ENCODE peak calls at places on chromosomes 2 and 18, in nine cellular contexts. S is Panc1, B is pancreas, H is WERI-Rb-1, E is RWPE1, X is fibroblast of lung, L is right cardiac atrium, J is esophagus squamous epithelium, O is A549. R is an unnamed sample.

GRCh38 chr2:38653715-38654494 is 12.0 kb upstream of the GALM start:
- DNase-seq in S (no peak), X (peak), L (no peak), B (no peak), E (peak), J (no peak), H (no peak), O (no peak), R (peak)

GRCh38 chr18:22609642-22610041 is 191.9 kb upstream of the CTAGE1 start:
- DNase-seq in J (no peak), S (no peak), L (peak), B (peak), E (no peak), O (peak), H (no peak), X (peak), R (no peak)

GRCh38 chr2:162146906-162147305 is 5.1 kb downstream of the GCG start:
- DNase-seq in H (no peak), B (no peak), E (no peak), J (no peak), L (no peak), S (no peak), X (peak), O (no peak), R (no peak)

GRCh38 chr2:208046686-208047085 is 21.4 kb upstream of the PLEKHM3 start:
- DNase-seq in J (no peak), B (no peak), O (no peak), X (peak), H (no peak), E (no peak), S (no peak), L (no peak), R (no peak)

GRCh38 chr2:2655451-2655850 is 324.4 kb upstream of the MYT1L start:
- DNase-seq in O (no peak), E (no peak), X (no peak), L (no peak), J (no peak), S (no peak), H (no peak), B (no peak), R (no peak)

GRCh38 chr2:105297211-105297610 is 32.3 kb downstream of the TGFBRAP1 start:
- DNase-seq in B (no peak), O (no peak), E (no peak), J (no peak), L (no peak), H (no peak), S (no peak), X (no peak), R (no peak)

GRCh38 chr2:119283873-119284331 is 60.3 kb downstream of the STEAP3 start:
- DNase-seq in L (peak), J (no peak), X (peak), B (peak), S (no peak), O (no peak), E (peak), H (no peak), R (no peak)

GRCh38 chr18:56112013-56112749 is 524.2 kb upstream of the TCF4 start:
- DNase-seq in L (no peak), S (no peak), O (no peak), X (peak), J (no peak), B (no peak), E (no peak), H (no peak), R (no peak)

GRCh38 chr2:143787674-143788073 is 658.5 kb downstream of the ARHGAP15 start:
- DNase-seq in O (no peak), E (no peak), B (no peak), L (no peak), X (no peak), H (no peak), J (no peak), S (no peak), R (no peak)

GRCh38 chr18:49747876-49748275 is 65.5 kb downstream of the ACAA2 start:
- DNase-seq in S (no peak), L (no peak), H (no peak), J (no peak), B (no peak), X (peak), O (no peak), E (no peak), R (no peak)

GRCh38 chr18:53909668-53910067 is 314.8 kb downstream of the MBD2 start:
- DNase-seq in L (no peak), J (no peak), X (peak), H (peak), B (no peak), E (no peak), O (peak), S (no peak), R (no peak)

GRCh38 chr18:23452728-23453656 is at the start of gene RIOK3:
- DNase-seq in E (peak), S (peak), J (peak), O (peak), L (peak), X (peak), B (peak), H (peak), R (peak)

GRCh38 chr2:96893289-96894150 is 23.6 kb upstream of the SEMA4C start:
- DNase-seq in H (no peak), J (no peak), B (no peak), E (no peak), O (no peak), X (no peak), S (no peak), L (no peak), R (no peak)

GRCh38 chr18:41532344-41533086 is 422.5 kb upstream of the PIK3C3 start:
- DNase-seq in H (peak), X (no peak), S (no peak), L (no peak), J (no peak), E (no peak), O (no peak), B (no peak), R (no peak)

GRCh38 chr18:46152436-46152807 is 48.2 kb downstream of the HAUS1 start:
- DNase-seq in X (peak), S (peak), B (no peak), J (no peak), E (peak), O (no peak), H (peak), L (peak), R (no peak)

GRCh38 chr2:236171213-236172201 is 3.3 kb upstream of the GBX2 start:
- DNase-seq in X (no peak), H (no peak), B (no peak), J (no peak), S (no peak), L (no peak), E (no peak), O (no peak), R (no peak)

GRCh38 chr2:10946394-10946793 is 34.7 kb downstream of the KCNF1 start:
- DNase-seq in B (no peak), O (no peak), J (no peak), H (no peak), L (no peak), E (no peak), X (no peak), S (no peak), R (no peak)

GRCh38 chr2:86671304-86671981 is 47.8 kb upstream of the RNF103 start:
- DNase-seq in H (no peak), S (no peak), L (no peak), O (no peak), E (no peak), X (peak), B (peak), J (no peak), R (no peak)

GRCh38 chr2:23697676-23698075 is 229.2 kb downstream of the ATAD2B start:
- DNase-seq in S (no peak), L (no peak), O (no peak), B (no peak), J (no peak), E (no peak), X (peak), H (no peak), R (no peak)

GRCh38 chr18:45802814-45803492 is 22.5 kb upstream of the SIGLEC15 start:
- DNase-seq in E (peak), B (no peak), H (no peak), S (peak), O (peak), L (no peak), X (peak), J (no peak), R (no peak)

GRCh38 chr2:38230756-38231155 is 146.3 kb downstream of the ATL2 start:
- DNase-seq in E (no peak), L (no peak), H (no peak), S (no peak), B (no peak), O (no peak), X (no peak), J (no peak), R (no peak)

GRCh38 chr2:10097352-10098148 is 17.3 kb upstream of the CYS1 start:
- DNase-seq in L (peak), E (peak), H (peak), S (peak), B (peak), X (peak), O (peak), J (no peak), R (no peak)

GRCh38 chr2:16106619-16107018 is 166.3 kb downstream of the MYCN start:
- DNase-seq in J (no peak), E (no peak), L (no peak), H (no peak), O (no peak), X (no peak), B (no peak), S (no peak), R (no peak)

GRCh38 chr2:69017080-69017479 is 4.1 kb downstream of the ANTXR1 start:
- DNase-seq in E (no peak), S (no peak), J (no peak), L (no peak), X (peak), O (no peak), B (no peak), H (no peak), R (no peak)

GRCh38 chr2:119259296-119259860 is 35.7 kb downstream of the STEAP3 start:
- DNase-seq in B (no peak), O (no peak), H (no peak), J (no peak), X (no peak), S (no peak), E (no peak), L (no peak), R (no peak)

GRCh38 chr2:195573314-195573713 is 83.7 kb upstream of the SLC39A10 start:
- DNase-seq in O (no peak), S (no peak), E (no peak), H (no peak), X (no peak), L (no peak), B (no peak), J (no peak), R (no peak)

GRCh38 chr2:184312970-184313369 is 285.4 kb upstream of the ZNF804A start:
- DNase-seq in E (no peak), O (no peak), B (no peak), S (no peak), L (no peak), J (no peak), H (no peak), X (no peak), R (no peak)

GRCh38 chr2:12330916-12331315 is 385.8 kb upstream of the TRIB2 start:
- DNase-seq in L (no peak), E (peak), S (no peak), X (peak), H (no peak), B (no peak), J (no peak), O (no peak), R (no peak)

GRCh38 chr18:28357785-28358401 is 181.0 kb upstream of the CDH2 start:
- DNase-seq in S (no peak), B (no peak), E (no peak), L (no peak), X (no peak), H (peak), J (no peak), O (no peak), R (no peak)

GRCh38 chr2:37415128-37415817 is 70.8 kb downstream of the QPCT start:
- DNase-seq in O (no peak), H (peak), X (peak), L (no peak), S (no peak), B (no peak), J (no peak), E (no peak), R (no peak)

GRCh38 chr2:40957508-40957907 is 505.6 kb upstream of the SLC8A1 start:
- DNase-seq in X (no peak), E (no peak), B (no peak), S (no peak), H (no peak), O (no peak), L (peak), J (no peak), R (no peak)

GRCh38 chr2:40955635-40956034 is 503.7 kb upstream of the SLC8A1 start:
- DNase-seq in E (no peak), J (no peak), B (no peak), O (no peak), H (no peak), L (no peak), S (no peak), X (no peak), R (no peak)

GRCh38 chr2:40955042-40955441 is 503.2 kb upstream of the SLC8A1 start:
- DNase-seq in H (no peak), O (no peak), E (no peak), L (no peak), B (no peak), X (no peak), S (no peak), J (no peak), R (no peak)

GRCh38 chr2:40953341-40953740 is 501.5 kb upstream of the SLC8A1 start:
- DNase-seq in X (no peak), E (no peak), B (no peak), O (no peak), L (no peak), H (no peak), S (no peak), J (no peak), R (no peak)
- H3K27ac ChIP-seq in X (no peak), E (no peak), B (no peak), O (no peak), L (no peak), H (no peak), S (no peak), J (no peak), R (no peak)

GRCh38 chr2:19674051-19675002 is 227.5 kb downstream of the TTC32 start:
- DNase-seq in S (no peak), H (no peak), L (no peak), E (no peak), X (no peak), J (no peak), B (no peak), O (no peak), R (no peak)
- H3K27ac ChIP-seq in S (no peak), H (no peak), L (no peak), E (no peak), X (no peak), J (no peak), B (no peak), O (peak), R (no peak)

GRCh38 chr2:239436669-239437325 is 36.0 kb upstream of the HDAC4 start:
- DNase-seq in X (no peak), J (no peak), S (no peak), E (no peak), L (no peak), O (no peak), B (no peak), H (no peak), R (no peak)
- H3K27ac ChIP-seq in X (no peak), J (no peak), S (no peak), E (no peak), L (no peak), O (no peak), B (no peak), H (no peak), R (no peak)

GRCh38 chr2:25557179-25558036 is 116.0 kb downstream of the DTNB start:
- DNase-seq in X (no peak), L (no peak), B (no peak), O (no peak), E (no peak), S (no peak), H (no peak), J (no peak), R (no peak)

GRCh38 chr2:25561136-25561850 is 112.1 kb downstream of the DTNB start:
- DNase-seq in O (no peak), X (no peak), E (no peak), H (no peak), J (no peak), L (no peak), B (no peak), S (no peak), R (no peak)

GRCh38 chr2:25552343-25552742 is 121.0 kb downstream of the DTNB start:
- DNase-seq in S (no peak), J (no peak), X (no peak), E (no peak), H (no peak), L (no peak), O (no peak), B (no peak), R (no peak)

GRCh38 chr2:25559148-25559547 is 114.2 kb downstream of the DTNB start:
- DNase-seq in L (no peak), E (no peak), O (no peak), X (no peak), J (no peak), H (no peak), B (peak), S (no peak), R (no peak)

GRCh38 chr2:25558262-25558661 is 115.1 kb downstream of the DTNB start:
- DNase-seq in S (peak), B (no peak), H (no peak), X (peak), L (no peak), E (peak), J (no peak), O (no peak), R (no peak)
- H3K27ac ChIP-seq in S (no peak), B (peak), H (no peak), X (no peak), L (no peak), E (no peak), J (peak), O (no peak), R (no peak)

GRCh38 chr2:42936632-42936996 is 144.2 kb upstream of the HAAO start:
- DNase-seq in J (no peak), E (no peak), X (no peak), S (no peak), B (no peak), L (no peak), H (no peak), O (no peak), R (no peak)
- H3K27ac ChIP-seq in J (peak), E (peak), X (no peak), S (no peak), B (no peak), L (peak), H (no peak), O (no peak), R (no peak)

DNA sequence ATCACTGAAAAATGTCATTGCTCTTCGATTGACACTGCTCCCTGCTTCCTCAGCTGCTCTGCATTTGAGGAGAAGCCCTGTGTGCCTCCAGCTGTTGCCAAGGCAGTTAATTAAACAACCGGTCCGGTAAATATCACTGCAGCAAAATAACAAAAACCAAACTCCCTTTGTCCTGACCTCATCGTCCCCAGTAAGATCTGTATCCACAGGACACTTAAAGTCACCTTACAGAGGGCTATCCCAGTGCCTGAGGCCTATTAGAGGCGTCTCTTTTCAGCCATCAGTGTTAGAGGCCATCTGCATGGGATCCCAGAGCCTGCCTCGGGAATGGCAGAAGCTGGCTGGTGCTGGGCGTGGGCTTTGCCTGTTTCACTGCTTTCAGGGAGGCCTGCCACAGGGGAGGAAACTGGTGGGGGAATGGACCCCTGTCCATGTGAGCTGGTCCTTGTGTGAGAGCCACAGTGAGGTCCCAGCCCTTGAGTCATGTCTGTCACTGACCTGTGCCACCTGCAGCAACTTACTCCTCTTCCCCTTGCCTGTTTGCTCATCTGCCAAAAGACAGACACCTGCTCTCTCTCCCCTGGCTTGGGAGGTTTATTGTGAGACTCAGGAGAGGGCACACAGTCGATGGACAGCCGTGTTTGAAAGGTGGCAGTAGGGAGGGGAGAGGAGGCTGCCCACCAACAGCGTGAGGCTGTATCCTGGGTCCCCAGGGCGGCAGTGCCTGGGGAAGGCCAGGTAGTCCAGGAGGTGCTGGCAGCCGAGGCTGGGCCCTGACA is 117.7 kb upstream of the MCFD2 start:
- DNase-seq in B (peak), L (no peak), J (no peak), O (no peak), E (no peak), X (no peak), H (no peak), S (no peak), R (no peak)
- H3K27ac ChIP-seq in B (peak), L (peak), J (peak), O (peak), E (peak), X (peak), H (peak), S (peak), R (no peak)

GRCh38 chr18:10403675-10404074 is 50.8 kb upstream of the APCDD1 start:
- DNase-seq in B (no peak), L (no peak), X (no peak), O (no peak), H (peak), J (no peak), S (no peak), E (no peak), R (no peak)
- H3K27ac ChIP-seq in B (no peak), L (no peak), X (no peak), O (no peak), H (peak), J (peak), S (no peak), E (no peak), R (no peak)

DNA sequence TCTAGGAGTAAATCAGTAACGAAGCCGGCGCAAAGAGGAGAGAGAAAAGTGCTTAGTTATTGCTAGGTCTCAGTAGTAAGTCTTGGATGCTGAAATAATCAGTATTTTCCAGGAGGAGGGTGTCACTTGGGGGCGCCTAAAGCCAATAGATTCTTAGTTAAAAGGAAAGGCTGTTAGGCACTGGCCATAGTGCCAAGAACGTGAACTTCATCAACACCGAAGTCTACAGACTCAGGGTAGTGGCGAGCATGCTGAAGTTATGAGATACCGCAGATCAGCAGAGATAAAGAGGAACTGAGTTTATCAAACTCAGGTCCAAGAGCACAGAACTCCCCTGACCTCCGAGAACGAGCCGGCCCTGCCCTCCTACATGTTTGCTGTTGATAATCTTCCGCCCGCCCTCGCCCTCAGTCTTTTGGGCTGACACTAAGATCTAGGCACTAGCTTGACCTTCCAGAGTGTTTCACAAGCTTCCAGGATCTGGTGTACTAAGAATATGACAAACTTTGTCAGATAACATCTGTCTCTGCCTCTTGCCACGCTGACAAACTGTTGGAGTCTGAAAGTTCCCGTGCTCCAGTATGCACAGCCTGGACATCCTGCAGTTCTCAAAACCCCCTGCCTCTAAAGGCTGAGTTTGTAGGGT is 49.2 kb downstream of the CYB5A start:
- DNase-seq in L (peak), H (no peak), X (no peak), S (no peak), J (no peak), O (no peak), E (no peak), B (peak), R (no peak)
- H3K27ac ChIP-seq in L (no peak), H (no peak), X (no peak), S (no peak), J (no peak), O (peak), E (no peak), B (peak), R (no peak)

DNA sequence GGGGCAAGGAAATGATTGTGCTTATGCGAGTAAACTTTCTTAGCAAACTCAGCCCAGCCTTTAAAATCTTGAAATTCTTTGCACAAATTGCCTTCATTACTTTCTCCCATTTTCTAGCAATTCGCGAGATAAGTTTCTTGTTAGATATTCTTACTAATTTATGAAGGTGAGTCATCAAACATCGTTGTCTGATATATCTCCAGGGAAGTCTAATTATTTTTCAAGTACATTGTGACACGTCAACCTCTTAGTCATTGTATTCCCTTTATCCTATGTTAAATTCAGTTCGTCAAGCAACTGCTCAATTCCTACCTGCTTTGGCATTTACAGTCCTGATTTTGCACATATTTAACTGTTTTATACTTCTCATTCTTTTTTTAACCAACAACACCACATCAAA is 854.5 kb upstream of the CRIM1 start:
- DNase-seq in S (no peak), X (peak), H (no peak), E (peak), B (no peak), O (no peak), J (no peak), L (no peak), R (no peak)
- H3K27ac ChIP-seq in S (no peak), X (no peak), H (no peak), E (no peak), B (no peak), O (no peak), J (no peak), L (no peak), R (no peak)

R was measured in CD4-positive, alpha-beta T cell.